ENCODE peak calls at places on chromosomes 12 and 14, in eight cellular contexts. Q is EL, L is Daoy, I is WERI-Rb-1, B is nephron progenitor cell, E is endothelial cell, T is GM13977, D is NCI-H345. O is an unnamed sample.

GRCh38 chr12:67884596-67884995 is 104.7 kb upstream of the IFNG-AS1 start:
- DNase-seq in L (no peak), T (no peak), I (no peak), E (no peak), Q (no peak), B (no peak), D (no peak), O (no peak)

GRCh38 chr12:81078469-81079196 is 754 bp downstream of the ACSS3 start:
- DNase-seq in Q (peak; percentile 66), I (no peak), T (no peak), D (peak; percentile 8), E (peak; percentile 17), L (peak; percentile 89), B (peak; percentile 28), O (peak; percentile 37)

GRCh38 chr14:53108292-53108937 is 44.7 kb downstream of the DDHD1 start:
- DNase-seq in B (no peak), L (peak; percentile 22), D (no peak), Q (no peak), E (no peak), T (no peak), I (no peak), O (no peak)

GRCh38 chr12:117907108-117907689 is 61.6 kb downstream of the KSR2 start:
- DNase-seq in L (no peak), I (peak; percentile 5), Q (no peak), B (no peak), E (no peak), D (no peak), T (no peak), O (no peak)

GRCh38 chr12:6459004-6459337 is 7.1 kb downstream of the TAPBPL start:
- DNase-seq in B (no peak), D (no peak), I (no peak), T (no peak), E (no peak), Q (no peak), L (no peak), O (no peak)

GRCh38 chr14:76715102-76715926 is 46.0 kb upstream of the VASH1 start:
- DNase-seq in T (no peak), B (no peak), E (no peak), L (no peak), I (peak; percentile 25), D (no peak), Q (no peak), O (no peak)

GRCh38 chr12:118317729-118318128 is 55.0 kb downstream of the TAOK3 start:
- DNase-seq in T (no peak), I (no peak), L (no peak), Q (no peak), E (no peak), B (no peak), D (no peak), O (no peak)

GRCh38 chr12:52243264-52243773 is 10.3 kb downstream of the KRT7 start:
- DNase-seq in E (no peak), I (no peak), L (peak; percentile 83), T (peak; percentile 18), D (peak; percentile 82), B (no peak), Q (peak; percentile 53), O (no peak)

GRCh38 chr14:69002069-69002468 is 23.0 kb upstream of the ACTN1 start:
- DNase-seq in I (peak; percentile 31), B (no peak), T (no peak), D (no peak), E (peak; percentile 8), L (peak; percentile 29), Q (no peak), O (peak; percentile 28)

GRCh38 chr12:38132139-38132538 is 184.4 kb upstream of the ALG10B start:
- DNase-seq in T (no peak), B (no peak), Q (no peak), E (no peak), I (no peak), D (no peak), L (no peak), O (no peak)

GRCh38 chr14:98548071-98548686 is 723.8 kb downstream of the BCL11B start:
- DNase-seq in I (no peak), E (no peak), L (no peak), T (no peak), Q (no peak), B (no peak), D (no peak), O (no peak)

GRCh38 chr12:114186241-114187002 is 219.5 kb downstream of the TBX5 start:
- DNase-seq in I (no peak), D (peak; percentile 55), T (no peak), E (no peak), Q (no peak), L (no peak), B (no peak), O (no peak)

GRCh38 chr12:57142727-57143126 is 4.7 kb downstream of the LRP1-AS start:
- DNase-seq in I (no peak), T (no peak), D (no peak), E (no peak), Q (no peak), B (no peak), L (no peak), O (no peak)

GRCh38 chr14:22650960-22651521 is 6.9 kb upstream of the OR6J1 start:
- DNase-seq in L (peak; percentile 87), T (no peak), D (no peak), B (no peak), I (no peak), Q (peak; percentile 32), E (no peak), O (peak; percentile 16)

GRCh38 chr14:26191123-26191522 is 406.7 kb downstream of the NOVA1 start:
- DNase-seq in L (peak; percentile 17), B (no peak), Q (no peak), T (no peak), I (no peak), D (no peak), E (no peak), O (peak; percentile 21)

GRCh38 chr12:113889806-113890581 is 76.1 kb downstream of the RBM19 start:
- DNase-seq in L (no peak), E (no peak), Q (no peak), I (no peak), D (no peak), T (no peak), B (no peak), O (no peak)

GRCh38 chr12:29961231-29961630 is 177.5 kb upstream of the TMTC1 start:
- DNase-seq in B (no peak), L (no peak), T (no peak), D (no peak), I (no peak), E (no peak), Q (peak; percentile 1), O (peak; percentile 7)

GRCh38 chr12:131928080-131928764 is 854 bp upstream of the PUS1 start:
- DNase-seq in L (peak; percentile 58), D (no peak), B (no peak), E (no peak), Q (peak; percentile 56), I (peak; percentile 61), T (no peak), O (peak; percentile 43)

GRCh38 chr14:95156765-95157194 is 549 bp downstream of the DICER1 start:
- DNase-seq in I (peak; percentile 28), E (peak; percentile 46), D (no peak), T (no peak), L (peak; percentile 39), B (peak; percentile 55), Q (no peak), O (peak; percentile 55)

GRCh38 chr12:59119676-59120075 is 199.4 kb upstream of the LRIG3 start:
- DNase-seq in E (no peak), B (no peak), T (no peak), L (no peak), I (no peak), Q (peak; percentile 3), D (no peak), O (no peak)

GRCh38 chr14:69685217-69685616 is 73.8 kb downstream of the SUSD6 start:
- DNase-seq in E (no peak), T (peak; percentile 31), L (peak; percentile 82), D (no peak), Q (no peak), B (no peak), I (no peak), O (no peak)

GRCh38 chr14:61154606-61155005 is 126.5 kb downstream of the TMEM30B start:
- DNase-seq in D (no peak), B (no peak), Q (no peak), T (no peak), E (no peak), I (no peak), L (no peak), O (no peak)

GRCh38 chr14:94919896-94920295 is 150.0 kb upstream of the GSC start:
- DNase-seq in D (no peak), Q (no peak), L (no peak), T (no peak), B (no peak), I (no peak), E (no peak), O (no peak)

GRCh38 chr12:96720363-96720705 is 186.7 kb upstream of the NEDD1 start:
- DNase-seq in E (no peak), L (peak; percentile 63), D (peak; percentile 48), I (no peak), B (no peak), T (peak; percentile 33), Q (no peak), O (no peak)

GRCh38 chr12:68665016-68665569 is 21.7 kb upstream of the NUP107 start:
- DNase-seq in D (no peak), I (no peak), E (no peak), L (no peak), Q (no peak), T (no peak), B (no peak), O (no peak)

GRCh38 chr12:63307849-63308248 is 156.8 kb upstream of the AVPR1A start:
- DNase-seq in D (no peak), B (no peak), E (no peak), I (no peak), Q (no peak), T (no peak), L (no peak), O (no peak)

GRCh38 chr12:49051373-49051764 is 9.2 kb downstream of the KMT2D start:
- DNase-seq in T (no peak), Q (no peak), D (no peak), E (no peak), I (no peak), L (no peak), B (no peak), O (no peak)

GRCh38 chr12:50482566-50482965 is 22.2 kb upstream of the DIP2B start:
- DNase-seq in D (no peak), L (peak; percentile 23), Q (no peak), B (no peak), I (no peak), E (no peak), T (no peak), O (no peak)

GRCh38 chr12:65685514-65685913 is 138.8 kb upstream of the HMGA2 start:
- DNase-seq in E (no peak), D (no peak), I (no peak), B (no peak), Q (peak; percentile 63), T (no peak), L (peak; percentile 33), O (peak; percentile 43)

GRCh38 chr14:52914295-52914694 is 36.6 kb downstream of the FERMT2 start:
- DNase-seq in L (no peak), B (no peak), E (no peak), D (no peak), I (no peak), T (no peak), Q (no peak), O (no peak)

GRCh38 chr14:69331206-69331605 is 66.9 kb downstream of the ERH start:
- DNase-seq in E (no peak), L (no peak), Q (no peak), I (no peak), T (no peak), B (no peak), D (no peak), O (no peak)

GRCh38 chr14:29548948-29549370 is 378.7 kb downstream of the PRKD1 start:
- DNase-seq in D (peak; percentile 81), I (peak; percentile 11), Q (peak; percentile 62), B (peak; percentile 7), L (peak; percentile 45), T (peak; percentile 34), E (no peak), O (peak; percentile 84)

GRCh38 chr12:110159671-110160245 is 35.6 kb downstream of the IFT81 start:
- DNase-seq in E (no peak), L (no peak), Q (no peak), B (no peak), D (no peak), I (no peak), T (no peak), O (no peak)

GRCh38 chr14:62002636-62003035 is 240.4 kb downstream of the SNAPC1 start:
- DNase-seq in T (no peak), D (no peak), Q (peak; percentile 32), I (no peak), E (no peak), L (peak; percentile 4), B (no peak), O (no peak)

O was measured in cardiac muscle cell.